ENCODE peak calls at places on chromosome 9, in six cellular contexts. F is kidney, G is left lung, D is upper lobe of left lung, V is body of pancreas, M is stomach. J is an unnamed sample.
A peak's percentile ranks its signal among the peaks of the same experiment; 100 is the strongest.

GRCh38 chr9:93648836-93649235 is 72.5 kb downstream of the PHF2 start:
- DNase-seq in F (no peak), G (no peak), D (peak; percentile 15), V (no peak), M (peak; percentile 17), J (peak; percentile 27)

GRCh38 chr9:128550770-128551651 is 1.4 kb upstream of the SPTAN1 start:
- DNase-seq in F (no peak), G (no peak), D (no peak), V (no peak), M (no peak), J (no peak)

GRCh38 chr9:93143830-93144530 is 9.9 kb upstream of the NINJ1 start:
- DNase-seq in F (peak; percentile 76), G (no peak), D (no peak), V (peak; percentile 44), M (no peak), J (peak; percentile 42)

GRCh38 chr9:129270205-129270604 is 92.1 kb upstream of the IER5L start:
- DNase-seq in F (peak; percentile 35), G (no peak), D (no peak), V (no peak), M (peak; percentile 27), J (peak; percentile 79)

GRCh38 chr9:7237473-7238243 is 479.9 kb downstream of the KDM4C start:
- DNase-seq in F (no peak), G (no peak), D (no peak), V (no peak), M (no peak), J (no peak)

GRCh38 chr9:79054500-79054899 is 517.3 kb upstream of the TLE4 start:
- DNase-seq in F (no peak), G (no peak), D (no peak), V (no peak), M (no peak), J (no peak)

GRCh38 chr9:92378825-92379535 is 25.4 kb downstream of the OGN start:
- DNase-seq in F (no peak), G (no peak), D (no peak), V (no peak), M (no peak), J (no peak)

GRCh38 chr9:82334286-82334685 is 345.7 kb downstream of the SPATA31D1 start:
- DNase-seq in F (no peak), G (no peak), D (no peak), V (no peak), M (no peak), J (no peak)

GRCh38 chr9:95817205-95817604 is 58.3 kb upstream of the ERCC6L2 start:
- DNase-seq in F (no peak), G (no peak), D (no peak), V (no peak), M (no peak), J (no peak)

GRCh38 chr9:88534456-88535225 is at the start of gene NXNL2:
- DNase-seq in F (peak; percentile 95), G (peak; percentile 87), D (peak; percentile 77), V (peak; percentile 78), M (peak; percentile 77), J (peak; percentile 75)

GRCh38 chr9:122113574-122113973 is 20.5 kb upstream of the TTLL11 start:
- DNase-seq in F (peak; percentile 8), G (no peak), D (no peak), V (no peak), M (no peak), J (no peak)

GRCh38 chr9:4062966-4063365 is 236.9 kb downstream of the GLIS3 start:
- DNase-seq in F (no peak), G (no peak), D (no peak), V (no peak), M (no peak), J (no peak)

GRCh38 chr9:115614326-115614725 is 496.4 kb upstream of the TNC start:
- DNase-seq in F (no peak), G (no peak), D (no peak), V (no peak), M (no peak), J (no peak)

GRCh38 chr9:92820964-92821363 is 56.3 kb upstream of the BICD2 start:
- DNase-seq in F (no peak), G (no peak), D (no peak), V (no peak), M (no peak), J (no peak)

GRCh38 chr9:21965401-21965951 is 28.7 kb downstream of the CDKN2A start:
- DNase-seq in F (peak; percentile 80), G (peak; percentile 64), D (peak; percentile 48), V (peak; percentile 69), M (peak; percentile 67), J (peak; percentile 79)

GRCh38 chr9:75891277-75892167 is 1.0 kb downstream of the PCSK5 start:
- DNase-seq in F (peak; percentile 79), G (peak; percentile 57), D (peak; percentile 30), V (peak; percentile 44), M (no peak), J (peak; percentile 64)

GRCh38 chr9:99563364-99563763 is 258.3 kb upstream of the NR4A3 start:
- DNase-seq in F (no peak), G (no peak), D (no peak), V (no peak), M (no peak), J (no peak)

GRCh38 chr9:131720330-131720729 is 19.5 kb downstream of the RAPGEF1 start:
- DNase-seq in F (no peak), G (no peak), D (no peak), V (no peak), M (no peak), J (no peak)

GRCh38 chr9:20623748-20624124 is 1.4 kb upstream of the MLLT3 start:
- DNase-seq in F (no peak), G (no peak), D (no peak), V (no peak), M (no peak), J (no peak)

GRCh38 chr9:84940294-84940693 is 270.8 kb downstream of the NTRK2 start:
- DNase-seq in F (no peak), G (no peak), D (no peak), V (no peak), M (no peak), J (no peak)

GRCh38 chr9:70563437-70564204 is 149.2 kb upstream of the KLF9 start:
- DNase-seq in F (no peak), G (no peak), D (peak; percentile 40), V (no peak), M (no peak), J (peak; percentile 65)

GRCh38 chr9:70484232-70485130 is 70.0 kb upstream of the KLF9 start:
- DNase-seq in F (no peak), G (no peak), D (peak; percentile 57), V (peak; percentile 48), M (peak; percentile 46), J (no peak)

GRCh38 chr9:88538311-88539085 is 3.5 kb downstream of the NXNL2 start:
- DNase-seq in F (no peak), G (no peak), D (no peak), V (no peak), M (no peak), J (no peak)

DNA sequence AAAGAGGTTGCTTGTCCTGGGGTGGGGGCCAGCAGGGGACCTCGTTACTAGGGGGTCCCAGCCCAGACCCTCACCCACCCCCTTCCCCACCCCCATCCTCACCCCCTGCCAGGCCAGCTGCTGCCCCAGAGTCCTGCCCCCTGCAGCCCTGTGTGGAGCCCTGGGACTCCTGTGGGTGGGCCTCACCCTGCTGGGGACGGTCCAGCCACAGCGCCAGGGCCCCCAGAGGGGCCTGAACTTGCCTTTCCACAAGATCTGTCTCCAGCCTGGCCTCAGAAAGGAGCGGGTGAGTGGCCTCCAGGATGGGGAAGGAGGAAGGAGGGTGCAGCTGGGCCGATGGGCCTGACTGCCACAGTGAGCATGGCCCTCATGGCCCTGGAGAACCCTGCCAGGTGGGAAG is 7.5 kb upstream of the PTGDS start:
- DNase-seq in F (no peak), G (no peak), D (no peak), V (no peak), M (no peak), J (no peak)
- H3K27ac ChIP-seq in F (no peak overlapping the region), G (no peak overlapping the region), D (no peak overlapping the region), V (no peak overlapping the region), M (no peak overlapping the region), J (no peak overlapping the region)

GRCh38 chr9:134331186-134332025 is 5.2 kb downstream of the RXRA start:
- DNase-seq in F (peak; percentile 73), G (no peak), D (no peak), V (peak; percentile 43), M (no peak), J (no peak)
- H3K4me1 ChIP-seq in F (peaks cover 65% of the 10 kb centered on the region), G (peaks cover 92% of the 10 kb centered on the region), D (peaks cover 74% of the 10 kb centered on the region), V (peaks cover 92% of the 10 kb centered on the region), M (peaks cover 95% of the 10 kb centered on the region), J (peaks cover 95% of the 10 kb centered on the region)

GRCh38 chr9:111828193-111828592 is 33.5 kb upstream of the SHOC1 start:
- DNase-seq in F (no peak), G (no peak), D (no peak), V (peak; percentile 27), M (no peak), J (no peak)
- TF ChIP-seq CTCF in F (no peak), G (no peak), D (no peak), V (peak; percentile 39), M (no peak), J (no peak)

GRCh38 chr9:107712390-107712789 is 222.8 kb upstream of the KLF4 start:
- DNase-seq in F (no peak), G (no peak), D (no peak), V (no peak), M (no peak), J (no peak)
- H3K27ac ChIP-seq in F (no peak overlapping the region), G (no peak overlapping the region), D (no peak overlapping the region), V (no peak overlapping the region), M (no peak overlapping the region), J (no peak overlapping the region)

DNA sequence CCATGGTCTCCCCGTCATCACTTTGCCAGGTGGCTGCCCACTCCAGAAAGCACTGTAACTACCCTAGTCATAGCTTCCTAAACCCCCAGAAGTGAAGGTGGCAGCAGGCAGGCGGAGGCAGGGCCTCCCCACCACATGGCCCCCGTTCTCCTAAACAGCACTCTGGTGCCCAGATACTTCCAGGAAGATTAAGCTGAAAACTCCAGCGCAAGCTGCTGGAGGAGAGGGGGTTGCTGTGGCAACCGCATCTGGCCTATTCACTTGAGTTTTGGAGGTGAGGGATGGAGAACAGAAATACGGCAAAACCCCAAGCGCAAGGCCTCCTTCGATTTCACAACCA is 194.2 kb downstream of the OLFM1 start:
- DNase-seq in F (no peak), G (no peak), D (no peak), V (no peak), M (no peak), J (no peak)
- H3K4me1 ChIP-seq in F (no peaks in the 10 kb centered on the region), G (no peaks in the 10 kb centered on the region), D (no peaks in the 10 kb centered on the region), V (peaks cover 26% of the 10 kb centered on the region), M (peaks cover 14% of the 10 kb centered on the region), J (no peaks in the 10 kb centered on the region)